ENCODE peak calls at places on chromosome 10, in nine cellular contexts. W, Z, I, J, D, T, X, F and U are unnamed samples.

GRCh38 chr10:71747808-71748523 is 25.4 kb downstream of the VSIR start:
- DNase-seq in W (no peak), Z (peak; percentile 72), I (no peak), J (no peak), D (no peak), T (no peak), X (no peak), F (no peak), U (no peak)

GRCh38 chr10:57992321-57993077 is 275.2 kb downstream of the IPMK start:
- DNase-seq in W (no peak), Z (no peak), I (no peak), J (peak; percentile 43), D (no peak), T (peak; percentile 24), X (no peak), F (no peak), U (no peak)

GRCh38 chr10:73744690-73744994 is 470 bp downstream of the SEC24C start:
- DNase-seq in W (no peak), Z (peak; percentile 56), I (no peak), J (peak; percentile 62), D (no peak), T (no peak), X (peak; percentile 65), F (peak; percentile 0), U (peak; percentile 74)

GRCh38 chr10:117418121-117418520 is 42.9 kb upstream of the PDZD8 start:
- DNase-seq in W (no peak), Z (no peak), I (no peak), J (peak; percentile 70), D (no peak), T (no peak), X (no peak), F (no peak), U (no peak)

GRCh38 chr10:6802762-6803428 is 222.8 kb upstream of the PRKCQ start:
- DNase-seq in W (no peak), Z (no peak), I (no peak), J (no peak), D (no peak), T (no peak), X (no peak), F (no peak), U (no peak)

GRCh38 chr10:120392671-120393079 is 64.4 kb upstream of the PLPP4 start:
- DNase-seq in W (no peak), Z (no peak), I (no peak), J (no peak), D (no peak), T (no peak), X (no peak), F (peak; percentile 40), U (no peak)

GRCh38 chr10:14032406-14032998 is 298.2 kb downstream of the FRMD4A start:
- DNase-seq in W (peak; percentile 2), Z (no peak), I (no peak), J (no peak), D (no peak), T (no peak), X (no peak), F (no peak), U (no peak)

GRCh38 chr10:119360181-119360921 is 153.0 kb downstream of the GRK5 start:
- DNase-seq in W (no peak), Z (no peak), I (no peak), J (no peak), D (peak; percentile 56), T (no peak), X (no peak), F (no peak), U (no peak)

GRCh38 chr10:132548106-132548823 is 10.7 kb downstream of the INPP5A start:
- DNase-seq in W (no peak), Z (peak; percentile 69), I (no peak), J (no peak), D (peak; percentile 73), T (no peak), X (no peak), F (no peak), U (no peak)

GRCh38 chr10:86311176-86311575 is 55.4 kb downstream of the GRID1 start:
- DNase-seq in W (no peak), Z (no peak), I (no peak), J (no peak), D (no peak), T (no peak), X (peak; percentile 2), F (no peak), U (no peak)

GRCh38 chr10:47415520-47416304 is 31.6 kb upstream of the ZNF488 start:
- DNase-seq in W (no peak), Z (no peak), I (no peak), J (no peak), D (no peak), T (no peak), X (no peak), F (no peak), U (no peak)

GRCh38 chr10:10959666-10960065 is 58.0 kb upstream of the CELF2 start:
- DNase-seq in W (no peak), Z (no peak), I (no peak), J (no peak), D (no peak), T (no peak), X (no peak), F (no peak), U (no peak)

GRCh38 chr10:92419740-92420553 is 129.0 kb downstream of the MARCHF5 start:
- DNase-seq in W (no peak), Z (no peak), I (no peak), J (no peak), D (peak; percentile 83), T (no peak), X (peak; percentile 52), F (no peak), U (no peak)

GRCh38 chr10:62053860-62054259 is 152.4 kb downstream of the ARID5B start:
- DNase-seq in W (no peak), Z (no peak), I (no peak), J (no peak), D (no peak), T (no peak), X (no peak), F (no peak), U (no peak)

GRCh38 chr10:78605800-78606350 is 462.9 kb upstream of the ZMIZ1 start:
- DNase-seq in W (peak; percentile 24), Z (no peak), I (no peak), J (peak; percentile 56), D (no peak), T (no peak), X (no peak), F (no peak), U (no peak)

GRCh38 chr10:120905268-120905667 is 54.1 kb downstream of the WDR11 start:
- DNase-seq in W (no peak), Z (no peak), I (no peak), J (no peak), D (no peak), T (no peak), X (no peak), F (no peak), U (no peak)

GRCh38 chr10:51124852-51125251 is 50.6 kb downstream of the PRKG1 start:
- DNase-seq in W (no peak), Z (no peak), I (no peak), J (no peak), D (no peak), T (no peak), X (no peak), F (no peak), U (no peak)

GRCh38 chr10:48634198-48634983 is 29.5 kb upstream of the ARHGAP22 start:
- DNase-seq in W (no peak), Z (peak; percentile 73), I (peak; percentile 35), J (no peak), D (peak; percentile 63), T (no peak), X (peak; percentile 77), F (no peak), U (no peak)

GRCh38 chr10:97538401-97538800 is 34.2 kb upstream of the ANKRD2 start:
- DNase-seq in W (no peak), Z (no peak), I (no peak), J (no peak), D (no peak), T (no peak), X (no peak), F (no peak), U (no peak)

GRCh38 chr10:13924020-13924725 is 337.4 kb downstream of the PRPF18 start:
- DNase-seq in W (no peak), Z (no peak), I (peak; percentile 71), J (peak; percentile 76), D (no peak), T (no peak), X (no peak), F (no peak), U (peak; percentile 70)

GRCh38 chr10:96622330-96622729 is 35.5 kb upstream of the TM9SF3 start:
- DNase-seq in W (no peak), Z (no peak), I (no peak), J (no peak), D (no peak), T (no peak), X (no peak), F (no peak), U (no peak)

GRCh38 chr10:3131098-3131497 is 41.5 kb downstream of the PITRM1 start:
- DNase-seq in W (no peak), Z (no peak), I (no peak), J (peak; percentile 80), D (no peak), T (no peak), X (no peak), F (no peak), U (no peak)

GRCh38 chr10:35505241-35505873 is 99.8 kb upstream of the GJD4 start:
- DNase-seq in W (no peak), Z (no peak), I (no peak), J (no peak), D (no peak), T (no peak), X (no peak), F (no peak), U (no peak)

GRCh38 chr10:34397324-34397723 is 417.8 kb downstream of the PARD3 start:
- DNase-seq in W (no peak), Z (no peak), I (no peak), J (no peak), D (no peak), T (no peak), X (no peak), F (no peak), U (no peak)

GRCh38 chr10:124688889-124689670 is 55.1 kb downstream of the FAM53B start:
- DNase-seq in W (no peak), Z (no peak), I (no peak), J (no peak), D (no peak), T (no peak), X (no peak), F (no peak), U (no peak)